ENCODE peak calls at places on chromosome 18, in five cellular contexts. P is A549, T is adrenal gland, N is PC-3, W is ovary. Q is an unnamed sample.

GRCh38 chr18:79199691-79200374 is 130.6 kb downstream of the ATP9B start:
- DNase-seq in P (no peak), T (no peak), N (no peak), W (no peak), Q (no peak)

GRCh38 chr18:70289351-70290330 is 796 bp downstream of the SOCS6 start:
- DNase-seq in P (no peak), T (peak), N (peak), W (peak), Q (peak)

GRCh38 chr18:45837283-45838070 is 12.0 kb downstream of the SIGLEC15 start:
- DNase-seq in P (no peak), T (peak), N (no peak), W (peak), Q (peak)

GRCh38 chr18:1573732-1574131 is 669.1 kb downstream of the ADCYAP1 start:
- DNase-seq in P (no peak), T (no peak), N (no peak), W (no peak), Q (no peak)

GRCh38 chr18:58505181-58505580 is 123.7 kb downstream of the ALPK2 start:
- DNase-seq in P (no peak), T (no peak), N (no peak), W (no peak), Q (no peak)

GRCh38 chr18:64095056-64095455 is 53.8 kb downstream of the LINC00305 start:
- DNase-seq in P (no peak), T (no peak), N (no peak), W (no peak), Q (no peak)

GRCh38 chr18:77206676-77207370 is 42.8 kb upstream of the GALR1 start:
- DNase-seq in P (no peak), T (peak), N (no peak), W (peak), Q (no peak)

GRCh38 chr18:46261799-46262198 is 157.6 kb downstream of the HAUS1 start:
- DNase-seq in P (no peak), T (no peak), N (no peak), W (no peak), Q (no peak)

GRCh38 chr18:31830686-31831085 is 70.0 kb upstream of the SLC25A52 start:
- DNase-seq in P (no peak), T (no peak), N (no peak), W (no peak), Q (no peak)

GRCh38 chr18:11042247-11042646 is 107.1 kb downstream of the PIEZO2 start:
- DNase-seq in P (no peak), T (peak), N (no peak), W (no peak), Q (no peak)

GRCh38 chr18:43180814-43181213 is 65.3 kb upstream of the RIT2 start:
- DNase-seq in P (no peak), T (no peak), N (no peak), W (no peak), Q (no peak)

GRCh38 chr18:56489901-56490300 is 148.5 kb downstream of the TXNL1 start:
- DNase-seq in P (no peak), T (no peak), N (no peak), W (no peak), Q (no peak)

GRCh38 chr18:35456181-35456850 is 41.4 kb downstream of the INO80C start:
- DNase-seq in P (no peak), T (peak), N (peak), W (no peak), Q (no peak)

GRCh38 chr18:11981633-11982366 is 493 bp downstream of the IMPA2 start:
- DNase-seq in P (peak), T (peak), N (peak), W (peak), Q (peak)

GRCh38 chr18:26429535-26429934 is 118.8 kb downstream of the KCTD1 start:
- DNase-seq in P (peak), T (peak), N (peak), W (no peak), Q (no peak)

GRCh38 chr18:38330573-38330972 is 765.0 kb upstream of the CELF4 start:
- DNase-seq in P (no peak), T (no peak), N (no peak), W (no peak), Q (no peak)

GRCh38 chr18:35369126-35369525 is 8.0 kb downstream of the ZNF396 start:
- DNase-seq in P (no peak), T (no peak), N (no peak), W (no peak), Q (no peak)

GRCh38 chr18:51068111-51068510 is 38.1 kb downstream of the SMAD4 start:
- DNase-seq in P (no peak), T (no peak), N (peak), W (no peak), Q (no peak)

GRCh38 chr18:74261053-74261452 is 30.7 kb downstream of the CYB5A start:
- DNase-seq in P (no peak), T (no peak), N (no peak), W (no peak), Q (no peak)

GRCh38 chr18:67402543-67402942 is 114.0 kb downstream of the DSEL start:
- DNase-seq in P (no peak), T (no peak), N (peak), W (no peak), Q (no peak)

GRCh38 chr18:58058720-58059119 is 14.7 kb downstream of the NEDD4L start:
- DNase-seq in P (no peak), T (no peak), N (peak), W (no peak), Q (no peak)

GRCh38 chr18:42029100-42029499 is 74.1 kb downstream of the PIK3C3 start:
- DNase-seq in P (no peak), T (no peak), N (no peak), W (no peak), Q (no peak)

GRCh38 chr18:57803119-57803969 is at the start of gene ATP8B1:
- DNase-seq in P (peak), T (peak), N (peak), W (peak), Q (peak)

GRCh38 chr18:13604751-13605150 is 121.6 kb downstream of the FAM210A start:
- DNase-seq in P (no peak), T (no peak), N (no peak), W (no peak), Q (no peak)

DNA sequence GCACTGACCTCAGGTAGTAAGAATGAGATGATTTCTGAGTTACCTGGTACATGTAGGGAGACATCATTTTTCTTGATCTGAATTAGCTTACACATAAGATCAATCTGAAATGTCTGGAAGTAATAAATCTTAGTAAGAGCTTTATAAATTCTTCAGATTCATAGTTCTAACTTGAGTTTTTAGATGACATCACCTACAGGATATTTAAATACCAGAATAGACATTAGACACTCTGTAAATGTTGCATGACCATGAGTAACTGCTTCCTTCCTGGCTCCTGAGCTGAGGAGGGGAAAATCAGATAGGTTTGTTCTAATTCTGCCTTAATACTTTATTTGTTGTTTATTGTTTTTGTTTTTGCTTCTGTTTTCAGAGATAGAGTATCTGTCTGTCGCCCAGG is 181.8 kb downstream of the PHLPP1 start:
- DNase-seq in P (no peak), T (no peak), N (peak), W (no peak), Q (no peak)
- TF ChIP-seq CTCF in P (no peak), T (no peak), N (no peak), W (no peak), Q (no peak)

GRCh38 chr18:23629444-23629946 is 33.2 kb downstream of the ANKRD29 start:
- DNase-seq in P (peak), T (no peak), N (peak), W (no peak), Q (no peak)
- TF ChIP-seq CTCF in P (no peak), T (no peak), N (no peak), W (no peak), Q (no peak)

GRCh38 chr18:27605107-27605834 is 420.2 kb upstream of the CHST9 start:
- DNase-seq in P (peak), T (peak), N (peak), W (no peak), Q (peak)

GRCh38 chr18:27609221-27609620 is 424.1 kb upstream of the CHST9 start:
- DNase-seq in P (no peak), T (no peak), N (no peak), W (no peak), Q (no peak)

GRCh38 chr18:27608174-27608573 is 423.1 kb upstream of the CHST9 start:
- DNase-seq in P (no peak), T (no peak), N (no peak), W (no peak), Q (no peak)

GRCh38 chr18:27606851-27607250 is 421.7 kb upstream of the CHST9 start:
- DNase-seq in P (no peak), T (no peak), N (no peak), W (no peak), Q (no peak)

GRCh38 chr18:27608742-27609141 is 423.6 kb upstream of the CHST9 start:
- DNase-seq in P (no peak), T (no peak), N (peak), W (no peak), Q (peak)
- TF ChIP-seq CTCF in P (peak), T (peak), N (peak), W (no peak), Q (peak)

GRCh38 chr18:4119813-4120212 is 335.3 kb downstream of the DLGAP1 start:
- DNase-seq in P (no peak), T (no peak), N (no peak), W (no peak), Q (no peak)
- TF ChIP-seq CTCF in P (no peak), T (no peak), N (no peak), W (no peak), Q (no peak)

GRCh38 chr18:60676807-60677206 is 304.2 kb upstream of the MC4R start:
- DNase-seq in P (no peak), T (no peak), N (no peak), W (no peak), Q (no peak)
- TF ChIP-seq CTCF in P (no peak), T (no peak), N (no peak), W (no peak), Q (no peak)

DNA sequence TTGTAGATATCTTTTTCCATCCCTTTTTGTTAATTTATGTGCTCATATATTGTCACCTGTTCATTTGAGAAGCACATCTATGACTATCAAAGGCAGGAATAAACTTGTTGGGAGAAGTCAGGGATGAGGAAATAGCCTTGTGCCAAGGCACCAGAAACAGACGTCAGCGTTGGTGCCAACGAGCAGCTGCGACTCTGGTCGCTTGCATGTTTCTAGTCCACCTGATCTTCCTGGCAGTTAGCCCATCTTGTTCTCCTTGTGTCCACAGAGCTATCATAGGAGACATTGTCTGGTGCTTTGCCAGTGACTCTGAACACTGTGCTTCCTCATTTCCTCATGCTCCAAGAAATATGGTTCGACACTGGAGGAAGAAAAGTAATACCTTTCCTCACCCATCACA is 374.4 kb downstream of the PTPRM start:
- DNase-seq in P (no peak), T (no peak), N (no peak), W (no peak), Q (no peak)
- TF ChIP-seq CTCF in P (no peak), T (no peak), N (no peak), W (no peak), Q (no peak)